ENCODE peak calls at places on chromosomes 16 and 17, in five cellular contexts. Z is cardiac muscle cell, B is fibroblast of the aortic adventitia, U is GM23338, Y is uterus. L is an unnamed sample.

GRCh38 chr16:73091199-73091598 is 43.3 kb upstream of the ZFHX3 start:
- DNase-seq in Z (no peak), B (no peak), U (no peak), Y (no peak), L (no peak)

GRCh38 chr17:28760987-28761562 is 17.3 kb downstream of the TRAF4 start:
- DNase-seq in Z (peak), B (peak), U (peak), Y (peak), L (peak)

GRCh38 chr17:59800530-59800942 is 92.2 kb downstream of the TUBD1 start:
- DNase-seq in Z (no peak), B (no peak), U (no peak), Y (no peak), L (peak)

GRCh38 chr16:72561-73537 is at the start of gene RHBDF1:
- DNase-seq in Z (peak), B (peak), U (peak), Y (peak), L (peak)

GRCh38 chr17:60586288-60586974 is 13.6 kb upstream of the PPM1D start:
- DNase-seq in Z (no peak), B (peak), U (peak), Y (no peak), L (peak)

GRCh38 chr16:85554791-85555548 is 58.2 kb upstream of the GSE1 start:
- DNase-seq in Z (peak), B (peak), U (peak), Y (peak), L (peak)

GRCh38 chr16:30737794-30738648 is 10.2 kb upstream of the PHKG2 start:
- DNase-seq in Z (no peak), B (no peak), U (no peak), Y (no peak), L (no peak)

GRCh38 chr16:56355786-56356275 is 69.5 kb downstream of the AMFR start:
- DNase-seq in Z (peak), B (no peak), U (no peak), Y (no peak), L (no peak)

GRCh38 chr16:11479916-11480315 is 106.8 kb downstream of the LITAF start:
- DNase-seq in Z (no peak), B (no peak), U (no peak), Y (no peak), L (no peak)

GRCh38 chr17:69423450-69423849 is 9.0 kb downstream of the MAP2K6 start:
- DNase-seq in Z (no peak), B (no peak), U (no peak), Y (no peak), L (no peak)

GRCh38 chr17:82213251-82214011 is 789 bp upstream of the CCDC57 start:
- DNase-seq in Z (peak), B (peak), U (peak), Y (peak), L (peak)

GRCh38 chr16:28524544-28525179 is 14.1 kb downstream of the NUPR1 start:
- DNase-seq in Z (peak), B (no peak), U (no peak), Y (no peak), L (no peak)

GRCh38 chr16:26644912-26645543 is 421.7 kb upstream of the C16orf82 start:
- DNase-seq in Z (no peak), B (no peak), U (no peak), Y (no peak), L (no peak)

GRCh38 chr17:17536702-17537101 is 40.5 kb upstream of the RASD1 start:
- DNase-seq in Z (no peak), B (no peak), U (no peak), Y (no peak), L (no peak)

GRCh38 chr16:25109643-25110042 is 1.9 kb upstream of the LCMT1 start:
- DNase-seq in Z (peak), B (peak), U (no peak), Y (peak), L (peak)

GRCh38 chr17:38752119-38752929 is at the start of gene PSMB3:
- DNase-seq in Z (peak), B (peak), U (peak), Y (peak), L (peak)
- TF ChIP-seq CTCF in Z (no peak), B (no peak), U (no peak), Y (peak), L (no peak)

GRCh38 chr16:49850558-49851467 is 5.1 kb downstream of the ZNF423 start:
- DNase-seq in Z (no peak), B (no peak), U (no peak), Y (no peak), L (no peak)
- H3K4me3 ChIP-seq in Z (no peak), B (no peak), U (no peak), Y (no peak), L (no peak)

DNA sequence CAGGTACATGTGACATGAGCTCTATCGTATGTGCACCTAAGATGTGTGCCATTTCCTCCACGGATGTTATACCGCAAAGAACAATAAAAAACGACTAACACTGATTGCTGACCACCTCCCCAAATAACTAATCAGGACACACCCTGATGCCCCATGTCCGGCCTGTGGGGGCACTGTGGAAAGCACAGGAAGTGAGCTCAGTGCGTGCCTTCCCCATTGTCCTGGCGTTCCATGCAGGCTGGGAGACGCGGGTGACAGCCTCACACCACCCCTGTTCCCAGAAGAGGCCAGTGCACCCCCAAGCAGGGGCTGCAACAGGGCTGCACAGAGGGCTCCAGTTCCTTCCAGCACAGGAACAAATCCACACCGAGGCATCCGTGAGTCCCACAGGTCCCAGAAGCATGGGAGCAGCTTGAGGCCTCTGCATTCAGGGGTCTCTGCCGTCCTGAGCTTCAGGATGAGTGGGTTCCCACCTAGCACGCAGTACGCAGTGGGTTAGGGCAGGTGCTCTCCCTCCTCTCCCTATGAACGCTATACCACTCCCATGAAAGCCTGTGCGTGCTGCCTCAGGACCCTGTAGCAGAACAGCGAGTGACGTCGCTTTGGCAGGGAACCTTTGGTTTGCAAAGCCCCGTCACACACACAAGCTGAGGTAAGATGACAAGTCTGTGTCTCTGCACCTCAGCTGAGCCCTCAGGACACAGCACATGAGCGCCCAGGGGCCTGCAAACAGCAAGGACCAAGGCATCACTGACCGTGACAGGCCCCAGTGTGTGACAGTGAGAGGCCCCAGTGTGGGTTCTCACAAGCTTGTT is 117.7 kb downstream of the ZNF778 start:
- DNase-seq in Z (no peak), B (no peak), U (peak), Y (no peak), L (no peak)
- TF ChIP-seq CTCF in Z (peak), B (no peak), U (peak), Y (no peak), L (peak)

GRCh38 chr17:44687752-44688151 is 1.8 kb downstream of the CCDC43 start:
- DNase-seq in Z (no peak), B (no peak), U (no peak), Y (no peak), L (no peak)

GRCh38 chr17:44688200-44688599 is 1.4 kb downstream of the CCDC43 start:
- DNase-seq in Z (no peak), B (no peak), U (no peak), Y (no peak), L (no peak)

GRCh38 chr17:44693609-44694008 is 4.0 kb upstream of the CCDC43 start:
- DNase-seq in Z (no peak), B (no peak), U (no peak), Y (no peak), L (no peak)

GRCh38 chr17:44688675-44689491 is 693 bp downstream of the CCDC43 start:
- DNase-seq in Z (no peak), B (peak), U (no peak), Y (no peak), L (peak)

DNA sequence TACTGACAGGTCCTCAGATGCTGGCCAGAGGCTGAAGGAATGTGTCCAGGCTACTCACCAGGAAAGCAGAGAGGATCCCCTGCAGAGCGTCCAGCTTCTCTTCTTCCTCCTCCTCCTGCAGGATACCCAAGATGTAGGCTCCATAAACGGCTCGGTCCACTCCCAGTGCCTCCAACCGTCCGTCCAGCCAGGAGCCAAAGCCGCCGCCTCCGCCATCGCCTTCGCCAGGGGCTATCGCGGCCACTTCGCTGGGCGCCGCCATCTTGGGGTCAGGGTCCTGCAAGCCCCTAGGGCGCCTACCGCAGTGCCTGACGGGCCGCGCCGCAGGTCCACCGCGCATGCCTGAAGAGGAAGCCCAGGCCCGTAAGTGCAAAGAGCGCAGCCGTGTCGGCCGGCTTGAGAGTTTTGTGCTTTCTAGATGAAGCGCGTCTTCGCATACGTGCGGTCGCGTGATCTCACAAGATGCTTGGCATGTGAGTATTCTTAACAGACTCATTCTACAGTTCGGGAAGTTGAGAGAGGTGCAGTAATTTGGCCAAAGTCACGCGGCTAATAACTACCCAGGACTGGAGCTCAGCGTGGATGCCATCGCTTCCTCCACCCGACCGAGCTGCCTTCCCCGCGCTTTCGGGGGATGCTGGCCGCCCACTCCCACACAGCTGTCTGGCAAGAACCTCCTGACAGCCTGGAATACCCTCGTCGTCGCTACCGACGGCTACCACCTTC is at the start of gene CCDC43:
- DNase-seq in Z (peak), B (peak), U (peak), Y (peak), L (peak)
- H3K4me3 ChIP-seq in Z (peak), B (peak), U (peak), Y (peak), L (peak)

GRCh38 chr17:8162232-8162996 is at the start of gene VAMP2:
- DNase-seq in Z (peak), B (peak), U (peak), Y (peak), L (peak)
- TF ChIP-seq CTCF in Z (no peak), B (peak), U (no peak), Y (no peak), L (no peak)

DNA sequence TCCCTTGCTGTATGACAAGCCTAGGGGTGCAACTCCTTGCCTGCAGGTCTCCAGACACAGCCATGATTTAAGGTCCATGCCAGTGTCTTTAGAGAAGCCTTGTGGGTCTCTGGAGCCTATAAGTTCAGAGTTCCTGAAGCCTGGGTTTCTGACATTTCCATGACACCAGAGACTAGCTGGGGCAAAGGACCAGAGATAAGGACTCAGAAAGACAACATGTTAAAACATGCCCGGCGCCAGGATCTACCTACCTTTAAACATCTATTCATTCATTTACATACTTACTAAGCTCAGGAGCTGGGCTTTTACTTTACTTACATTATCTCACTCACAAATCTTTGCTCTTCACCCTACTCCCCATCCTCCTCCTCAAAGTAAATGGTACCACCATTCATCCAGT is 1.5 kb downstream of the MRPL27 start:
- DNase-seq in Z (no peak), B (no peak), U (no peak), Y (no peak), L (no peak)
- H3K4me3 ChIP-seq in Z (no peak), B (peak), U (peak), Y (no peak), L (peak)

GRCh38 chr17:63998050-63998720 is at the start of gene PRR29:
- DNase-seq in Z (peak), B (peak), U (peak), Y (peak), L (peak)
- TF ChIP-seq CTCF in Z (no peak), B (peak), U (no peak), Y (no peak), L (no peak)

DNA sequence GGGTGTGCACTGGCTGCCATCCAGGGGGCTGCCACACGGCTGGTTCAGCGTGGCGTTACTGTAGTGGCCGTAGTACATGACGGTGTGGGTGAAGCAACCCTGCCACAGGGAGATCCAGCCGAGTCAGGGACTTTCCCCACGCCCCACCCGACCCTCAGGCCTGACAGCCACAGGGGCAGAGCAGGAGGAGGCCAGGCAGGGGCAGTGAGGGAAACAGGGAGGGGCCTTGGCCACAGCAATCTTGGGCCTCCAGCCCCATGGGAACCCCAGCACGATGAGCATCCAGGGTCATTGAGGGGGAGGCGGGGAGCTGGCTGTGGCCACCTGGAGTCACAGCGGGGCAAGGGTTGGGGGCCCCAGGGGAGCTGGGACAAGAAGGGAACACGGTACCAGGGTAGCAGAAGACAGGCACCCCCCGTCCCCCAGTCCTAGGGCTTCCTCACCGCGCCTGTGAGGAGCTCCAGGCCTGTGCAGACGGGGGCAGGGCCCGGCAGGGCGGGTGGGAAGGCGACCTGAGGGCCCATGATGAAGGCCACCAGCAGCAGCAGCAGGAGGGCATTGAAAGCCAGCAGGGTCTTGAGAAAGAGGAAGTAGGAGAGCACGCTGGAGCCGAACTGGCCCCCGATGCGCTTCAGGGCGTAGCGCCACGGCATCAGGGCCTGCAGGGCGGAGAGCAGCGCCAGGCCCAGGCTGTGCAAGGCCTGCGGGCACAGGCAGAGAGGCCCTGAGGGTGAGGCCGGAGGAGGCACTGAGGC is 4.3 kb downstream of the TMC6 start:
- DNase-seq in Z (no peak), B (no peak), U (no peak), Y (no peak), L (no peak)
- H3K4me3 ChIP-seq in Z (no peak), B (no peak), U (no peak), Y (no peak), L (no peak)